ENCODE peak calls at places on chromosome 12, in ten cellular contexts. Q is GM12878, F is A549, D is transverse colon, O is sigmoid colon, A is K562, V is stomach, L is SK-N-SH, P is HepG2, Y is ovary. R is an unnamed sample.

GRCh38 chr12:72499244-72499643 is 227.1 kb downstream of the TRHDE start:
- DNase-seq in Q (no peak), F (no peak), D (no peak), O (no peak), A (no peak), V (no peak), L (no peak), P (no peak), Y (no peak), R (no peak)

GRCh38 chr12:98002887-98003493 is 512.4 kb upstream of the TMPO start:
- DNase-seq in Q (no peak), F (peak), D (peak), O (no peak), A (peak), V (peak), L (peak), P (peak), Y (no peak), R (peak)

GRCh38 chr12:69046372-69046771 is 113.4 kb upstream of the CPM start:
- DNase-seq in Q (no peak), F (no peak), D (no peak), O (no peak), A (no peak), V (no peak), L (no peak), P (peak), Y (no peak), R (no peak)

GRCh38 chr12:52358575-52359350 is 8.5 kb downstream of the KRT85 start:
- DNase-seq in Q (peak), F (no peak), D (no peak), O (no peak), A (no peak), V (no peak), L (no peak), P (no peak), Y (no peak), R (no peak)

GRCh38 chr12:5430639-5431603 is 987 bp upstream of the NTF3 start:
- DNase-seq in Q (no peak), F (no peak), D (no peak), O (no peak), A (no peak), V (no peak), L (peak), P (no peak), Y (peak), R (no peak)

GRCh38 chr12:48717252-48717695 is 767 bp upstream of the CCNT1 start:
- DNase-seq in Q (peak), F (peak), D (no peak), O (no peak), A (no peak), V (no peak), L (no peak), P (no peak), Y (no peak), R (no peak)

GRCh38 chr12:124898200-124898950 is 16.1 kb downstream of the UBC start:
- DNase-seq in Q (no peak), F (peak), D (peak), O (peak), A (peak), V (peak), L (peak), P (peak), Y (peak), R (peak)

GRCh38 chr12:101877816-101878811 is 734 bp downstream of the DRAM1 start:
- DNase-seq in Q (no peak), F (peak), D (peak), O (peak), A (peak), V (peak), L (peak), P (peak), Y (no peak), R (peak)

GRCh38 chr12:47080725-47081502 is 1.2 kb upstream of the AMIGO2 start:
- DNase-seq in Q (no peak), F (peak), D (peak), O (peak), A (peak), V (peak), L (no peak), P (no peak), Y (peak), R (peak)

GRCh38 chr12:86710110-86710509 is 453.9 kb upstream of the MGAT4C start:
- DNase-seq in Q (no peak), F (no peak), D (no peak), O (no peak), A (no peak), V (no peak), L (no peak), P (no peak), Y (no peak), R (no peak)

GRCh38 chr12:67155863-67156262 is 113.3 kb upstream of the CAND1 start:
- DNase-seq in Q (no peak), F (peak), D (no peak), O (no peak), A (no peak), V (no peak), L (no peak), P (no peak), Y (no peak), R (no peak)

DNA sequence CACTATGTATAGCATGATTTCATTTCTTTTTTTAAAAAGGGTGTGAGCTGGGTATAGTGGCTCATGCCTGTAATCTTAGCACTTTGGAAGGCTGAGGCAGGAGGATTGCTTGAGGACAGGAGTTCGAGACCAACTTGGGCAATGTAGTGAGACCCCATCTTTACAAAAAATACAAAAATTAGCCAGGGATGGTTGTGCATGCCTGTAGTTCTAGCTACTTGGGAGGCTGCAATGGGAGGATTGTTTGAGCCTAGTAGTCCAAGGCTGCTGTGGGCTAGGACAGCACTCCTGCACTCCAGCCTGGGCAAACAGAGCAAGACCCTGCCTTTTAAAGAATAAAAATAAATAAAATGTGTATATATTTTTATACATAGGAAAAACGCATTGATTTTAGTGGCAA is 43.0 kb downstream of the DIP2B start:
- DNase-seq in Q (no peak), F (no peak), D (no peak), O (no peak), A (no peak), V (no peak), L (no peak), P (no peak), Y (no peak), R (no peak)
- TF ChIP-seq EP300 in Q (no peak), F (no peak), D (no peak), O (no peak), A (no peak), V (no peak), L (no peak), P (no peak), Y (no peak), R (no peak)

GRCh38 chr12:130031571-130032189 is 127.9 kb upstream of the TMEM132D start:
- DNase-seq in Q (no peak), F (peak), D (peak), O (no peak), A (peak), V (peak), L (peak), P (peak), Y (no peak), R (no peak)
- TF ChIP-seq EP300 in Q (no peak), F (no peak), D (no peak), O (no peak), A (no peak), V (no peak), L (no peak), P (no peak), Y (no peak), R (no peak)

DNA sequence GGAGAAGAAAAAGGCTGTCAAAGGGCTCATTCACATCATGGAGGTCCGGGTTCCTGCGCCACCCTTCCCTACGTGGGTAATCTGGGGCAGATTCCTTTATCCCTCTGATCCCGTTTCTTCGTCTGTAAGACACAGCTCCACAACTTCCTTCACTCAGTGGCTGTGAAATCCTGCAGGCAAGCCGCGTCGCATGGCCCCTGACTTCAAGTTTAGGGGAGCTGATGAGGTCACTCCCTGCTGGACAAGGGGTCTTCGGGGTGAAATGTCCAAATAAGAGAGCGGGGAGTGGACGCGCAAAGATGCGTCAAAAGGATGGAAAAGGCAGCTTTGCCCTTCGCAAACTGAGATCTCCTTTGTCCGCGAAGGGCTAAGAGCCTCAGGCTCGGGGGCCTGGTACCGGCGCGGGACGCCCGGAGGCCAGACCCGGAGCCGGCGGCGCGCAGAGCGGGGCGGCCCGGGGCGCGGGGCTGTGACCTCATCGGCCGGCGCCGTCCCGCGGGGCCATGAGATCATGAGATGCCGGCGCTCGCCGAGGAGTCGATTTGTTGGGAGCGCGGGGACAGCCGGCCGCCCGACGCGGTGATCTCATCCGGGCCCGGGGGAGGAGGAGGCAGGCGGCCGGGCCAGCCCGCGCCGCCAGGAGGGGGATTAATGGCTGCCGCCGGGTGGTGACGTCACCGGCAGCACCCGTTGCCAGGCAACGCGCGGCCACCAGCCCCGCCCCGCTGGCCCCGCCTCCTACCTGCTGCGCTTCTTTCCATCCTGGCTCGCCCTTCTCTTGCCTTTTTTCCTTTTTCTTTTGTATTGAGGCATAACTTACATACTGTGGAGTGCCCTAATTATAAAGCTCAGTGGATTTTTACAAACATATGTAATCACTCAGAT is 62.1 kb downstream of the HRK start:
- DNase-seq in Q (peak), F (peak), D (peak), O (peak), A (peak), V (peak), L (peak), P (peak), Y (peak), R (peak)
- TF ChIP-seq EP300 in Q (no peak), F (no peak), D (no peak), O (no peak), A (peak), V (no peak), L (no peak), P (no peak), Y (peak), R (no peak)

GRCh38 chr12:20624718-20625117 is 70.4 kb upstream of the SLCO1C1 start:
- DNase-seq in Q (no peak), F (peak), D (no peak), O (no peak), A (no peak), V (no peak), L (peak), P (peak), Y (no peak), R (no peak)
- TF ChIP-seq EP300 in Q (no peak), F (no peak), D (no peak), O (no peak), A (no peak), V (no peak), L (no peak), P (no peak), Y (no peak), R (no peak)

R was measured in tibial nerve.